ENCODE peak calls at places on chromosomes 4 and X, in five cellular contexts. C, V, P, U and Y are unnamed samples.

GRCh38 chrX:115582871-115583729 is 22.1 kb downstream of the PLS3 start:
- DNase-seq in C (peak; percentile 16), U (no peak), V (peak; percentile 32), P (no peak), Y (no peak)

GRCh38 chrX:153158319-153158718 is 20.8 kb upstream of the MAGEA1 start:
- DNase-seq in C (no peak), U (no peak), P (no peak), V (no peak), Y (no peak)

GRCh38 chr4:172547724-172548123 is 620.9 kb upstream of the GALNT7 start:
- DNase-seq in V (no peak), C (no peak), P (no peak), U (no peak), Y (no peak)

GRCh38 chr4:57102050-57102564 is 8.1 kb downstream of the IGFBP7 start:
- DNase-seq in V (peak; percentile 62), P (no peak), C (peak; percentile 98), U (peak; percentile 42), Y (peak; percentile 97)

GRCh38 chr4:152289963-152290362 is 245.9 kb downstream of the FBXW7 start:
- DNase-seq in C (peak; percentile 39), U (no peak), V (no peak), P (no peak), Y (no peak)

GRCh38 chrX:47840106-47840505 is 3.4 kb downstream of the ZNF81 start:
- DNase-seq in C (no peak), P (no peak), V (no peak), U (no peak), Y (no peak)

GRCh38 chrX:123184858-123185251 is 777 bp downstream of the GRIA3 start:
- DNase-seq in P (no peak), V (no peak), C (no peak), U (peak; percentile 16), Y (no peak)

GRCh38 chr4:36226430-36227227 is 17.7 kb downstream of the ARAP2 start:
- DNase-seq in C (no peak), V (no peak), P (no peak), U (no peak), Y (no peak)

GRCh38 chr4:118296739-118297138 is 56.1 kb downstream of the PRSS12 start:
- DNase-seq in V (no peak), C (no peak), U (no peak), P (no peak), Y (no peak)

GRCh38 chr4:174865418-174865985 is 36.5 kb upstream of the GLRA3 start:
- DNase-seq in C (no peak), V (no peak), U (no peak), P (no peak), Y (no peak)

GRCh38 chr4:105972946-105973621 is 77.8 kb downstream of the NPNT start:
- DNase-seq in C (no peak), P (no peak), V (no peak), U (no peak), Y (no peak)

GRCh38 chrX:130224810-130225209 is 43.9 kb downstream of the ZNF280C start:
- DNase-seq in U (no peak), C (peak; percentile 58), P (no peak), V (peak; percentile 28), Y (no peak)

GRCh38 chrX:53317365-53318069 is 36.1 kb upstream of the IQSEC2 start:
- DNase-seq in V (peak; percentile 68), U (peak; percentile 75), P (peak; percentile 76), C (peak; percentile 61), Y (peak; percentile 35)

GRCh38 chrX:1397441-1397840 is 5.5 kb upstream of the SLC25A6 start:
- DNase-seq in C (no peak), V (no peak), U (no peak), P (no peak), Y (no peak)

GRCh38 chr4:53889335-53890084 is 174.9 kb downstream of the CHIC2 start:
- DNase-seq in P (no peak), U (no peak), V (no peak), C (peak; percentile 62), Y (no peak)

GRCh38 chrX:40402771-40403533 is 177.8 kb upstream of the ATP6AP2 start:
- DNase-seq in C (peak; percentile 65), V (peak; percentile 29), U (peak; percentile 20), P (no peak), Y (peak; percentile 42)

GRCh38 chr4:113773756-113774155 is 12.2 kb upstream of the CAMK2D start:
- DNase-seq in C (no peak), U (no peak), V (no peak), P (no peak), Y (no peak)

GRCh38 chr4:3797831-3798500 is 31.8 kb downstream of the ADRA2C start:
- DNase-seq in U (no peak), C (no peak), V (no peak), P (no peak), Y (no peak)

GRCh38 chr4:116899536-116899935 is 185.8 kb downstream of the TRAM1L1 start:
- DNase-seq in P (no peak), U (no peak), V (no peak), C (no peak), Y (no peak)

GRCh38 chr4:176377705-176378302 is 58.0 kb downstream of the SPCS3 start:
- DNase-seq in U (no peak), V (peak; percentile 40), C (peak; percentile 44), P (no peak), Y (no peak)

GRCh38 chr4:128630881-128631280 is 178.6 kb upstream of the JADE1 start:
- DNase-seq in V (no peak), P (no peak), U (no peak), C (peak; percentile 57), Y (no peak)

DNA sequence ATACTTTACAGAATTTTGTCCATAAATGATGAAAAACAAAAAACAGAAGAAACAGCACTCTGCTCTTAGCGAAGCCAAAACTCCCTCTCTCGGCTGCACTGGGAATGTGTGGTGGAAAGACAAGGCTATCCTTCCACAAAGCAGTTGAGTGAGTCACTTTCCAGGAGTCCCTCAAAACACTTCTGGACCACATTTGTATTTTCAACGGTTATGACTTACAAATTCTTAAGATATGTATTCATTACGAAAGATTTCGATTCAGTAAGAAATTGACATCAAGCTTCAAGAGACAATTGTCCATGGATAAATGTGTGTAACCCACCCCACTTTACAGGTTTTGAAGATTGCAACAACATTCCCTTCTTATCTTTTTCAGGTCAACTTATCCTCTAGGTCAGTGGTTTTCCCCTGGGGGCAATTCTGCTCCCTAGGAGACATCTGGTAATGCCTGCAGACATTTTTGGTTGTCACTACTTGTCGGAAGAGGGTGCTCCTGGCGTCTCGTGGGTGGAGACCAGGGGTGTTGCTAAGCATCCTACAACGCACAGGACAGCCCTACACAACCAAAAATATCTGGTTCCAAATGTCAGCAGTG is 66.7 kb upstream of the MTNR1A start:
- DNase-seq in V (peak; percentile 68), U (no peak), C (peak; percentile 89), P (no peak), Y (peak; percentile 90)
- TF ChIP-seq CTCF in V (no peak), U (no peak), C (peak; percentile 76), P (no peak), Y (peak; percentile 81)

GRCh38 chr4:30789219-30789671 is 69.1 kb downstream of the PCDH7 start:
- DNase-seq in P (no peak), U (no peak), C (no peak), V (no peak), Y (no peak)

GRCh38 chr4:30792616-30793015 is 72.4 kb downstream of the PCDH7 start:
- DNase-seq in V (no peak), C (no peak), P (no peak), U (no peak), Y (no peak)

GRCh38 chr4:30790998-30791397 is 70.8 kb downstream of the PCDH7 start:
- DNase-seq in C (no peak), P (no peak), V (no peak), U (no peak), Y (no peak)

DNA sequence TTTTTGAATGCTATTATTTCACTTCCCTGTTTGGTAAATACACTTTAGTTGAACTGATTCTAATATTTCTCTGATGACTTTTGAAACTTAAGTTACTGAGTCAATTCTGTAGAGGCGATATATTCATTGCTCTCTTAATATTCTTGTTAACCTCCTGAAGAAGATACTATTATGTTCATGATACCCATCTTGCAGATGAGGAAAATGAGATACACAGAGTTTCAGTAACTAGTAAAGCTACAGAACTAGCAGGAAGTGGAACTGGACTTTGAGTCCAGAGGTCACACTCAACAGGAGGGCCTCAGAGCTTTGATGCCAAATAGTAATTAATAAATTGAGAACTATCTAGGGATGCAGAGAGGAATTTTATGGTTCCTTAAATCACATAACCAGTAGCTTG is 70.0 kb downstream of the PCDH7 start:
- DNase-seq in C (no peak), P (no peak), U (no peak), V (no peak), Y (no peak)
- TF ChIP-seq CTCF in C (no peak), P (no peak), U (no peak), V (no peak), Y (no peak)

GRCh38 chr4:121195649-121196048 is 31.5 kb upstream of the TNIP3 start:
- DNase-seq in U (no peak), P (no peak), C (peak; percentile 2), V (no peak), Y (no peak)

GRCh38 chr4:121198261-121198660 is 34.1 kb upstream of the TNIP3 start:
- DNase-seq in C (no peak), U (no peak), V (no peak), P (no peak), Y (no peak)

GRCh38 chr4:121200795-121201472 is 36.8 kb upstream of the TNIP3 start:
- DNase-seq in C (no peak), P (no peak), V (no peak), U (no peak), Y (no peak)

DNA sequence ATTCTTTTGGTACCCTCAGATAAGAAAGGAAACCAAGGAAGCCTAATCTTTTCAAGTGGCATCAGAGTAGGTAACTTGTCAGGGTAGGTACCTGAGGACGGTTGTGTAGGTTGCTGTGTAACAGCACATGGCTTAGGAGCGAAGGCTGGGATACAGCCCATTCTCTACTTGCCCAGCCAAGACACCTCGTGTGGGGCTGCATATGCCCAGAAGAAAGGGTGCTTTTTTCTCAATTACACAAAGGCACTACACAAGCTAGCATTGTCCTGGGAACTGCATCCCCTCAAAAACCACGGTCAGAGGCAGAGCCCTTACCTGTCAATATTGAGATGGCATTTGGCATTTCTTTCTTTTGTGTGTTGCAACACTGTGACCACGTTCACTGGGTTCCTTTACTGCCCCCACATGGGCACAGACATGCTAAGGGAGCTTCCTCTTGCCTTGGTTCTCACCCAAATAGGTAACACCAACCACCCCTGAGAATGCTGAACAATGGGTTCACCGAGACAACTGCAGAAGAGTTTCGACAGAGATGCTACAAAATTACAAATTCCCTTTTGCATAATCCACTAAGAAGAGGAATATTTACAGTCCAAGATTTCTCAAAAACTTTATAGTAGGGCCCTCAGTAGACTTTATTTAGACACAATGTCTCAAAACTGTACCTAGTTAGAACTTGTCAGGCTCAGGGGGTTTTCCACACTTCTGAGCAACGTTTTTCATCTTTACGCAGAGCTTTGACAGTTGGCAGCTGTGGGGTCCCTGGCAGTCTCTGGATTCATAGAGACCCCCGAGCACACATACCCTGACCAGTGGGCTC is 35.8 kb upstream of the TNIP3 start:
- DNase-seq in C (no peak), V (peak; percentile 17), U (no peak), P (no peak), Y (no peak)
- TF ChIP-seq CTCF in C (no peak), V (no peak), U (no peak), P (no peak), Y (no peak)

GRCh38 chr4:25786497-25787065 is 76.2 kb downstream of the SEL1L3 start:
- DNase-seq in P (no peak), C (no peak), U (no peak), V (no peak), Y (no peak)

GRCh38 chr4:25783943-25784342 is 78.8 kb downstream of the SEL1L3 start:
- DNase-seq in P (no peak), U (no peak), V (no peak), C (peak; percentile 47), Y (no peak)

GRCh38 chr4:25779021-25779420 is 83.8 kb downstream of the SEL1L3 start:
- DNase-seq in U (no peak), C (no peak), V (peak; percentile 39), P (no peak), Y (peak; percentile 32)

GRCh38 chr4:25787891-25788331 is 74.9 kb downstream of the SEL1L3 start:
- DNase-seq in C (peak; percentile 36), P (no peak), U (no peak), V (no peak), Y (no peak)

GRCh38 chr4:25782482-25782881 is 80.3 kb downstream of the SEL1L3 start:
- DNase-seq in V (no peak), C (no peak), U (no peak), P (no peak), Y (no peak)
- TF ChIP-seq CTCF in V (no peak), C (no peak), U (no peak), P (no peak), Y (no peak)